ENCODE peak calls at places on chromosome X, in six cellular contexts. One of them, this sample, is unnamed.

GRCh38 chrX:85859426-85859825 is 187.9 kb downstream of the CHM start:
- DNase-seq in ascending aorta: no peak
- DNase-seq in AG10803: no peak
- DNase-seq in CD8-positive, alpha-beta T cell: no peak
- DNase-seq in IMR-90: peak; percentile 11
- DNase-seq in retinal pigment epithelial cell: no peak
- DNase-seq in this sample: no peak

GRCh38 chrX:9205599-9206223 is 171.8 kb upstream of the FAM9B start:
- DNase-seq in CD8-positive, alpha-beta T cell: no peak
- DNase-seq in AG10803: no peak
- DNase-seq in IMR-90: no peak
- DNase-seq in retinal pigment epithelial cell: no peak
- DNase-seq in ascending aorta: no peak
- DNase-seq in this sample: no peak

GRCh38 chrX:97446298-97446882 is 562.7 kb downstream of the RPA4 start:
- DNase-seq in AG10803: peak; percentile 0
- DNase-seq in retinal pigment epithelial cell: no peak
- DNase-seq in IMR-90: no peak
- DNase-seq in CD8-positive, alpha-beta T cell: no peak
- DNase-seq in ascending aorta: no peak
- DNase-seq in this sample: no peak

GRCh38 chrX:71632923-71633657 is 14.8 kb upstream of the CXCR3 start:
- DNase-seq in CD8-positive, alpha-beta T cell: no peak
- DNase-seq in ascending aorta: no peak
- DNase-seq in IMR-90: no peak
- DNase-seq in retinal pigment epithelial cell: no peak
- DNase-seq in AG10803: no peak
- DNase-seq in this sample: no peak

GRCh38 chrX:1215123-1215823 is 2.8 kb upstream of the CRLF2 start:
- DNase-seq in ascending aorta: no peak
- DNase-seq in CD8-positive, alpha-beta T cell: no peak
- DNase-seq in retinal pigment epithelial cell: no peak
- DNase-seq in IMR-90: no peak
- DNase-seq in AG10803: no peak
- DNase-seq in this sample: no peak

GRCh38 chrX:57674861-57675260 is 5.2 kb downstream of the NLRP2B start:
- DNase-seq in AG10803: no peak
- DNase-seq in ascending aorta: no peak
- DNase-seq in retinal pigment epithelial cell: no peak
- DNase-seq in IMR-90: no peak
- DNase-seq in CD8-positive, alpha-beta T cell: no peak
- DNase-seq in this sample: no peak

GRCh38 chrX:119726900-119727555 is 31.4 kb upstream of the SOWAHD start:
- DNase-seq in CD8-positive, alpha-beta T cell: no peak
- DNase-seq in ascending aorta: no peak
- DNase-seq in IMR-90: no peak
- DNase-seq in AG10803: peak; percentile 22
- DNase-seq in retinal pigment epithelial cell: no peak
- DNase-seq in this sample: no peak

GRCh38 chrX:10259716-10260115 is 102.9 kb downstream of the CLCN4 start:
- DNase-seq in AG10803: peak; percentile 85
- DNase-seq in ascending aorta: no peak
- DNase-seq in IMR-90: peak; percentile 55
- DNase-seq in retinal pigment epithelial cell: peak; percentile 24
- DNase-seq in CD8-positive, alpha-beta T cell: no peak
- DNase-seq in this sample: no peak

GRCh38 chrX:54995621-54996020 is 1.6 kb upstream of the PFKFB1 start:
- DNase-seq in ascending aorta: no peak
- DNase-seq in retinal pigment epithelial cell: no peak
- DNase-seq in IMR-90: no peak
- DNase-seq in AG10803: no peak
- DNase-seq in CD8-positive, alpha-beta T cell: no peak
- DNase-seq in this sample: no peak

GRCh38 chrX:147927220-147927619 is 15.5 kb downstream of the FMR1 start:
- DNase-seq in IMR-90: no peak
- DNase-seq in CD8-positive, alpha-beta T cell: no peak
- DNase-seq in ascending aorta: no peak
- DNase-seq in retinal pigment epithelial cell: no peak
- DNase-seq in AG10803: no peak
- DNase-seq in this sample: no peak
- TF ChIP-seq CTCF in IMR-90: no peak
- TF ChIP-seq CTCF in CD8-positive, alpha-beta T cell: no peak
- TF ChIP-seq CTCF in ascending aorta: no peak
- TF ChIP-seq CTCF in retinal pigment epithelial cell: no peak
- TF ChIP-seq CTCF in AG10803: no peak
- TF ChIP-seq CTCF in this sample: no peak

DNA sequence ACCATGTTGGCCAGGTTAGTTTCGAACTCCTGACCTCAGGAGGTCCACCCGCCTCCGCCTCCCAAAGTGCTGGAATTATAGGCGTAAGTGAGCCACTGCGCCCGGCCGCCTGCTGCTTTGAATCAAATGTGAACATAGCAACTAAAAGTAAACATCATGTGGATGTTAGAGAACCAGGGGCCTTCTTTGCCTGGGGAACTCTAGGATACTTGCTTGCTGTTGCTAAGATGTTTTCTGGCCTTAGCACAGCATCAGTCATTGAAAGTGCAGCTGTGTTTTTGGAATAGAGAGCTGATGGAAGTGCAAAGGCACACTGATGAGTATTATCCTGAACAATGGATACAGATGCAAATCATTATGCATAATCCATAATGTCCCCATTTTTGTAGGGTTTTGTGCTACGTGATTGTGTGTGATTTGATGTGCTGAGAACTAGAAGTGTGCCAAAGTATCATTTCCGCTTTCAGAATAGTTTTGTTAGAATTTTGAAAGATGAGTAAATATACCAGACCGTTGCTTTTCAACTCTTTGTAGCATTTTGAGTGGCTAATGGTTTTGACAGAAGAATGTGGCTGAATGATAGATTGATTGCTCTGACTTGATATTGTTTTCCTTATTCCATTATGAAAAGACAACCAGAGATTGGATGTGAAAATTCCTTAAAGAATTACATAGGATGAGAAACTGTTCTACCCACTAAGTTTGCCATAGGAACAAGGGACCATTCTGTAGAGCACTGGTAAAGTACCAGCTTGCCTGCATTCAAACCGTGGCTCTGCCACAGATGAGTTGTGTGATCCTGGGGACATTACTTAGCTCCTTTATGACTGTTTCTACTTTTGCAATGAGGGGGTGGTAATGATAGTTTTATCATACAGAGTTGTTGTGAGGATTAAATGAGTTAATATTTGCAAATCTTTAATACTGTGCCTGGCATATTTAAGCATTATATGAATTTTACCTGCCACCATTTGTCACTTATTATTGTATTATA is 74.7 kb downstream of the REPS2 start:
- DNase-seq in AG10803: peak; percentile 25
- DNase-seq in CD8-positive, alpha-beta T cell: no peak
- DNase-seq in IMR-90: no peak
- DNase-seq in retinal pigment epithelial cell: no peak
- DNase-seq in ascending aorta: no peak
- DNase-seq in this sample: no peak
- H3K4me3 ChIP-seq in AG10803: no peak overlapping the region
- H3K4me3 ChIP-seq in CD8-positive, alpha-beta T cell: no peak overlapping the region
- H3K4me3 ChIP-seq in IMR-90: no peak overlapping the region
- H3K4me3 ChIP-seq in retinal pigment epithelial cell: no peak overlapping the region
- H3K4me3 ChIP-seq in ascending aorta: no peak overlapping the region
- H3K4me3 ChIP-seq in this sample: no peak overlapping the region

GRCh38 chrX:38189431-38190128 is 31.1 kb downstream of the SRPX start:
- DNase-seq in CD8-positive, alpha-beta T cell: no peak
- DNase-seq in IMR-90: no peak
- DNase-seq in ascending aorta: no peak
- DNase-seq in AG10803: no peak
- DNase-seq in retinal pigment epithelial cell: no peak
- DNase-seq in this sample: no peak

DNA sequence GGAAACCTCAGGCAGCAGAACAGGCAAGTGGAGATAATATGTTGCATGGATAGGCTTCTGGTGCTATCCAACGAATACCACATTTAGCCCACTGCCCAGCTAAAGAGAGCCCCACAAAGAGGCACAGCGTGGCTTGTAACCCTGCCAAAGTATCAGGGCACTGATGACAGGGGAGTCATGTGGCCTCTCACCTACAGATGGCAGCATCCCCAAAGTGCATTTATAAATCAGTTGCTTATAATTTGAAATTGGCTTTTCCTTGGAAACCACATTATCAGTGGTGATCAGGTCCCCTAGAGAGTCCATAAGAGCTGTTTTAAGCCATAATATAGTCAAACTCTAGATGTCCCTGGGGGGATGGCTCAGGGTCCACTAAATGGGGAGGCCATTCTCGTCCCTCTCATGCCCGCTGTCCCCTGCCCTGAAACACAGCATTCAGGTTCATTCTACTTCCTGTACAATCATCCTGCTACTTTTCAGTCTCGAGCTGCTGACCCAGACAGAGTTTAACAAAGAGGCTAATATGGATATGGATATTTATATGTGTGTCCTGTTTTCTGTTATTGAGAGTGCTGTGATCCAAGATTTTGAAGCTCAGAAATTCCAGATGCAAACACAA is 28.6 kb downstream of the SRPX start:
- DNase-seq in AG10803: peak; percentile 22
- DNase-seq in CD8-positive, alpha-beta T cell: no peak
- DNase-seq in IMR-90: peak; percentile 25
- DNase-seq in retinal pigment epithelial cell: no peak
- DNase-seq in ascending aorta: no peak
- DNase-seq in this sample: no peak
- TF ChIP-seq CTCF in AG10803: peak; percentile 50
- TF ChIP-seq CTCF in CD8-positive, alpha-beta T cell: no peak
- TF ChIP-seq CTCF in IMR-90: peak; percentile 45
- TF ChIP-seq CTCF in retinal pigment epithelial cell: peak; percentile 63
- TF ChIP-seq CTCF in ascending aorta: no peak
- TF ChIP-seq CTCF in this sample: peak; percentile 59

GRCh38 chrX:153900806-153901752 is 3.4 kb upstream of the AVPR2 start:
- DNase-seq in AG10803: peak; percentile 85
- DNase-seq in IMR-90: peak; percentile 87
- DNase-seq in CD8-positive, alpha-beta T cell: peak; percentile 24
- DNase-seq in ascending aorta: no peak
- DNase-seq in retinal pigment epithelial cell: no peak
- DNase-seq in this sample: peak; percentile 16
- H3K4me3 ChIP-seq in AG10803: no peak overlapping the region
- H3K4me3 ChIP-seq in IMR-90: no peak overlapping the region
- H3K4me3 ChIP-seq in CD8-positive, alpha-beta T cell: no peak overlapping the region
- H3K4me3 ChIP-seq in ascending aorta: no peak overlapping the region
- H3K4me3 ChIP-seq in retinal pigment epithelial cell: no peak overlapping the region
- H3K4me3 ChIP-seq in this sample: no peak overlapping the region

DNA sequence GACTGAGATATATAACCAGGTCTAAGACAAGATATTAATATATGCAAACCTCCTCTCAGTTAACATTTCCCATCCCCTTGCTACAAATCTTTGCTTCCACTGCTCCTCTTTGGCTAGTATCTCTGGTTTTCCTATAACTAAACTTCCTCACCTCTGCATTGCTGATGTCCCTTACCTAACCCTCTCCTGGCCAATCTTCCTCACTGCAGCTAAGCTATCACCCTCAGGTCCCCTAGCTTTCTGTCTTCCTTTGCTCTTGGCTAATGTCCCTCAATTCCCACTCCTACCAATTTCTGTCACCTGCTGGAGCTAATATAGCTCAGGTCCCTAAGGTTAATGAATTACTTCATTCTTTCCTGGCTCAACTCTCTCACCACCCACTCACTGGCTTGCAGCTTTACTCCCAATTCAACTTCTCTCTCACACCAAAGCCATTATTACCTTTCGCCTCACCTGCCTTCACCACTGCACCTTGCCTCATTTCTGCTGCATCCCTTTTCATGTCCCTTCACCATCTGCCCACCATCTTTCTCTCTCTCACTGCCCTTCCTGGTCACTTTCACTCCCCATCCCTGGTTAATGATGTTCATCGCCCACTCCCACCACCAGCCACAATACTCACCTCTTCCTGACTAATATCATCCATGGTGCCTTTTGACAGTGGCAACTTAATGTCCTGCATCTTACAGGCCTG is 26.7 kb downstream of the SMC1A start:
- DNase-seq in ascending aorta: no peak
- DNase-seq in AG10803: no peak
- DNase-seq in IMR-90: no peak
- DNase-seq in retinal pigment epithelial cell: no peak
- DNase-seq in CD8-positive, alpha-beta T cell: no peak
- DNase-seq in this sample: no peak
- TF ChIP-seq CTCF in ascending aorta: no peak
- TF ChIP-seq CTCF in AG10803: no peak
- TF ChIP-seq CTCF in IMR-90: no peak
- TF ChIP-seq CTCF in retinal pigment epithelial cell: peak; percentile 12
- TF ChIP-seq CTCF in CD8-positive, alpha-beta T cell: no peak
- TF ChIP-seq CTCF in this sample: peak; percentile 22

DNA sequence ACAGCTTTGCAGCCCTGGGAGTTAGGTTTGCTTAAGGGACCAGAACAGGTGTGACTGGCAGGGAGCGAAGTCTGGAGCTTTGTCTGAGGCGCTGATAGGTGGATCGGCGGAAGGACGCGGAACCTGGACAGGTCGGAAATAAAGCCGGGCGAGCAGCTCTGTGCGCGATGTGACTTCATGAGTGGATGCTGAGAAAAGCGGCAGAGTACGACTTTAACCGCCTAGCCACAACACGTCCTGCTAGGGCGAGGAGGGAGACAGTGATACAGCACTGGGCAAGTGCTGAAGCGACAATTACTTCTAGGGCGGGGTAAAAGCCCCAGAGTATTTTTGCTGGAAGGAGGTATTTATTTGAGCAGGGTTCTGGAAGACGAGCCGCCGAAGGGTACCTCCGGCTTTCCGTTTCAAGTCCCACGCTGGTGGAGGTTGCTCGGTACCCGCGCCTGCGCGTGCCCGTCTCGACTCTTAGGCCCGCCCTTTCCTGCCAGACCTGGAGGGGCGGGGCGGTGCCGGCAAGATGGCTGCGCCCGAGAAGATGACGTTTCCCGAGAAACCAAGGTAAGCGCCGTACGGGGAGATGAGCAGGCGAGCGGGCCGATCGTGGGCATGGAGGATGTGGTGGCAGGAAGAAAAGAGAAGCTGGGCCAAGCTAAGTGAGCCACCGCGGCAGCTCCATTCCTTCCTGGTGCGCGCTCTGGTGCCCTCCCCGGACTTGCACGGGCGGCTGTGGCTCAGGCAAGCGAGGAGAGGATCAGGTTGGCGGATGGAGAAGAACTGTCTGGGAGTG is at the start of gene ZRSR2:
- DNase-seq in retinal pigment epithelial cell: peak; percentile 48
- DNase-seq in ascending aorta: peak; percentile 41
- DNase-seq in AG10803: peak; percentile 56
- DNase-seq in CD8-positive, alpha-beta T cell: peak; percentile 68
- DNase-seq in IMR-90: peak; percentile 78
- DNase-seq in this sample: no peak
- H3K4me3 ChIP-seq in retinal pigment epithelial cell: peak within 1 kb of the TSS; percentile 96
- H3K4me3 ChIP-seq in ascending aorta: peak within 1 kb of the TSS; percentile 90
- H3K4me3 ChIP-seq in AG10803: peak within 1 kb of the TSS; percentile 79
- H3K4me3 ChIP-seq in CD8-positive, alpha-beta T cell: peak within 1 kb of the TSS; percentile 78
- H3K4me3 ChIP-seq in IMR-90: peak within 1 kb of the TSS; percentile 77
- H3K4me3 ChIP-seq in this sample: peak within 1 kb of the TSS; percentile 80